ENCODE peak calls at places on chromosomes 5 and 9, in eight cellular contexts. One of them, this sample, is unnamed.

GRCh38 chr5:74579215-74579614 is 61.3 kb downstream of the ENC1 start:
- DNase-seq in stimulated activated CD4-positive, alpha-beta T cell treated with anti-CD3 and anti-CD28 coated beads, Interleukin-12 subunit alpha, Interleukin-12 subunit beta, amount 100 ng/mL, for 24 hours: peak; percentile 54
- DNase-seq in NCI-H1436: no peak
- DNase-seq in left cardiac atrium: no peak
- DNase-seq in H9: no peak
- DNase-seq in NCI-H2029: no peak
- DNase-seq in OCI-LY7: no peak
- DNase-seq in COR-L47: no peak
- DNase-seq in this sample: peak; percentile 16

GRCh38 chr9:137664676-137665075 is 45.9 kb downstream of the EHMT1 start:
- DNase-seq in stimulated activated CD4-positive, alpha-beta T cell treated with anti-CD3 and anti-CD28 coated beads, Interleukin-12 subunit alpha, Interleukin-12 subunit beta, amount 100 ng/mL, for 24 hours: no peak
- DNase-seq in NCI-H1436: no peak
- DNase-seq in left cardiac atrium: no peak
- DNase-seq in H9: no peak
- DNase-seq in NCI-H2029: no peak
- DNase-seq in OCI-LY7: peak; percentile 49
- DNase-seq in COR-L47: no peak
- DNase-seq in this sample: no peak

GRCh38 chr9:89943309-89943708 is 338.5 kb downstream of the GADD45G start:
- DNase-seq in stimulated activated CD4-positive, alpha-beta T cell treated with anti-CD3 and anti-CD28 coated beads, Interleukin-12 subunit alpha, Interleukin-12 subunit beta, amount 100 ng/mL, for 24 hours: no peak
- DNase-seq in NCI-H1436: no peak
- DNase-seq in left cardiac atrium: no peak
- DNase-seq in H9: no peak
- DNase-seq in NCI-H2029: no peak
- DNase-seq in OCI-LY7: no peak
- DNase-seq in COR-L47: no peak
- DNase-seq in this sample: no peak

GRCh38 chr9:92247981-92248380 is 45.5 kb downstream of the IARS1 start:
- DNase-seq in stimulated activated CD4-positive, alpha-beta T cell treated with anti-CD3 and anti-CD28 coated beads, Interleukin-12 subunit alpha, Interleukin-12 subunit beta, amount 100 ng/mL, for 24 hours: no peak
- DNase-seq in NCI-H1436: no peak
- DNase-seq in left cardiac atrium: no peak
- DNase-seq in H9: no peak
- DNase-seq in NCI-H2029: no peak
- DNase-seq in OCI-LY7: no peak
- DNase-seq in COR-L47: no peak
- DNase-seq in this sample: no peak

GRCh38 chr5:172868436-172868923 is 34.4 kb downstream of the ERGIC1 start:
- DNase-seq in stimulated activated CD4-positive, alpha-beta T cell treated with anti-CD3 and anti-CD28 coated beads, Interleukin-12 subunit alpha, Interleukin-12 subunit beta, amount 100 ng/mL, for 24 hours: no peak
- DNase-seq in NCI-H1436: no peak
- DNase-seq in left cardiac atrium: no peak
- DNase-seq in H9: no peak
- DNase-seq in NCI-H2029: no peak
- DNase-seq in OCI-LY7: no peak
- DNase-seq in COR-L47: no peak
- DNase-seq in this sample: no peak

GRCh38 chr9:7273575-7273974 is 515.8 kb downstream of the KDM4C start:
- DNase-seq in stimulated activated CD4-positive, alpha-beta T cell treated with anti-CD3 and anti-CD28 coated beads, Interleukin-12 subunit alpha, Interleukin-12 subunit beta, amount 100 ng/mL, for 24 hours: no peak
- DNase-seq in NCI-H1436: no peak
- DNase-seq in left cardiac atrium: no peak
- DNase-seq in H9: no peak
- DNase-seq in NCI-H2029: no peak
- DNase-seq in OCI-LY7: no peak
- DNase-seq in COR-L47: peak; percentile 32
- DNase-seq in this sample: no peak

GRCh38 chr9:91185193-91185886 is 176.4 kb downstream of the AUH start:
- DNase-seq in stimulated activated CD4-positive, alpha-beta T cell treated with anti-CD3 and anti-CD28 coated beads, Interleukin-12 subunit alpha, Interleukin-12 subunit beta, amount 100 ng/mL, for 24 hours: no peak
- DNase-seq in NCI-H1436: no peak
- DNase-seq in left cardiac atrium: no peak
- DNase-seq in H9: no peak
- DNase-seq in NCI-H2029: no peak
- DNase-seq in OCI-LY7: no peak
- DNase-seq in COR-L47: no peak
- DNase-seq in this sample: no peak

GRCh38 chr9:89522261-89522978 is 24.5 kb upstream of the SEMA4D start:
- DNase-seq in stimulated activated CD4-positive, alpha-beta T cell treated with anti-CD3 and anti-CD28 coated beads, Interleukin-12 subunit alpha, Interleukin-12 subunit beta, amount 100 ng/mL, for 24 hours: peak; percentile 55
- DNase-seq in NCI-H1436: no peak
- DNase-seq in left cardiac atrium: no peak
- DNase-seq in H9: no peak
- DNase-seq in NCI-H2029: no peak
- DNase-seq in OCI-LY7: peak; percentile 94
- DNase-seq in COR-L47: no peak
- DNase-seq in this sample: peak; percentile 58

GRCh38 chr5:68419637-68420452 is 204.3 kb downstream of the PIK3R1 start:
- DNase-seq in stimulated activated CD4-positive, alpha-beta T cell treated with anti-CD3 and anti-CD28 coated beads, Interleukin-12 subunit alpha, Interleukin-12 subunit beta, amount 100 ng/mL, for 24 hours: no peak
- DNase-seq in NCI-H1436: no peak
- DNase-seq in left cardiac atrium: no peak
- DNase-seq in H9: no peak
- DNase-seq in NCI-H2029: no peak
- DNase-seq in OCI-LY7: no peak
- DNase-seq in COR-L47: no peak
- DNase-seq in this sample: no peak

GRCh38 chr5:96546120-96546519 is 113.1 kb upstream of the PCSK1 start:
- DNase-seq in stimulated activated CD4-positive, alpha-beta T cell treated with anti-CD3 and anti-CD28 coated beads, Interleukin-12 subunit alpha, Interleukin-12 subunit beta, amount 100 ng/mL, for 24 hours: no peak
- DNase-seq in NCI-H1436: no peak
- DNase-seq in left cardiac atrium: no peak
- DNase-seq in H9: no peak
- DNase-seq in NCI-H2029: no peak
- DNase-seq in OCI-LY7: no peak
- DNase-seq in COR-L47: no peak
- DNase-seq in this sample: no peak

GRCh38 chr5:93598141-93598996 is 15.3 kb downstream of the NR2F1 start:
- DNase-seq in stimulated activated CD4-positive, alpha-beta T cell treated with anti-CD3 and anti-CD28 coated beads, Interleukin-12 subunit alpha, Interleukin-12 subunit beta, amount 100 ng/mL, for 24 hours: no peak
- DNase-seq in NCI-H1436: no peak
- DNase-seq in left cardiac atrium: no peak
- DNase-seq in H9: no peak
- DNase-seq in NCI-H2029: no peak
- DNase-seq in OCI-LY7: no peak
- DNase-seq in COR-L47: no peak
- DNase-seq in this sample: no peak

GRCh38 chr9:126453156-126453963 is 126.7 kb downstream of the MVB12B start:
- DNase-seq in stimulated activated CD4-positive, alpha-beta T cell treated with anti-CD3 and anti-CD28 coated beads, Interleukin-12 subunit alpha, Interleukin-12 subunit beta, amount 100 ng/mL, for 24 hours: no peak
- DNase-seq in NCI-H1436: no peak
- DNase-seq in left cardiac atrium: no peak
- DNase-seq in H9: peak; percentile 17
- DNase-seq in NCI-H2029: no peak
- DNase-seq in OCI-LY7: no peak
- DNase-seq in COR-L47: no peak
- DNase-seq in this sample: no peak

GRCh38 chr5:65986050-65986451 is 59.7 kb downstream of the ERBIN start:
- DNase-seq in stimulated activated CD4-positive, alpha-beta T cell treated with anti-CD3 and anti-CD28 coated beads, Interleukin-12 subunit alpha, Interleukin-12 subunit beta, amount 100 ng/mL, for 24 hours: no peak
- DNase-seq in NCI-H1436: no peak
- DNase-seq in left cardiac atrium: no peak
- DNase-seq in H9: no peak
- DNase-seq in NCI-H2029: no peak
- DNase-seq in OCI-LY7: no peak
- DNase-seq in COR-L47: no peak
- DNase-seq in this sample: no peak

GRCh38 chr5:14790220-14790619 is 81.4 kb downstream of the ANKH start:
- DNase-seq in stimulated activated CD4-positive, alpha-beta T cell treated with anti-CD3 and anti-CD28 coated beads, Interleukin-12 subunit alpha, Interleukin-12 subunit beta, amount 100 ng/mL, for 24 hours: no peak
- DNase-seq in NCI-H1436: no peak
- DNase-seq in left cardiac atrium: no peak
- DNase-seq in H9: no peak
- DNase-seq in NCI-H2029: no peak
- DNase-seq in OCI-LY7: no peak
- DNase-seq in COR-L47: no peak
- DNase-seq in this sample: no peak

GRCh38 chr9:113622600-113623400 is 159.3 kb downstream of the RGS3 start:
- DNase-seq in stimulated activated CD4-positive, alpha-beta T cell treated with anti-CD3 and anti-CD28 coated beads, Interleukin-12 subunit alpha, Interleukin-12 subunit beta, amount 100 ng/mL, for 24 hours: peak; percentile 68
- DNase-seq in NCI-H1436: peak; percentile 85
- DNase-seq in left cardiac atrium: no peak
- DNase-seq in H9: peak; percentile 95
- DNase-seq in NCI-H2029: no peak
- DNase-seq in OCI-LY7: peak; percentile 38
- DNase-seq in COR-L47: peak; percentile 34
- DNase-seq in this sample: no peak

GRCh38 chr5:172713113-172713808 is 57.7 kb downstream of the DUSP1 start:
- DNase-seq in stimulated activated CD4-positive, alpha-beta T cell treated with anti-CD3 and anti-CD28 coated beads, Interleukin-12 subunit alpha, Interleukin-12 subunit beta, amount 100 ng/mL, for 24 hours: peak; percentile 67
- DNase-seq in NCI-H1436: peak; percentile 10
- DNase-seq in left cardiac atrium: peak; percentile 67
- DNase-seq in H9: no peak
- DNase-seq in NCI-H2029: peak; percentile 39
- DNase-seq in OCI-LY7: peak; percentile 54
- DNase-seq in COR-L47: no peak
- DNase-seq in this sample: peak; percentile 78

GRCh38 chr9:86034863-86035734 is 64.3 kb downstream of the GOLM1 start:
- DNase-seq in stimulated activated CD4-positive, alpha-beta T cell treated with anti-CD3 and anti-CD28 coated beads, Interleukin-12 subunit alpha, Interleukin-12 subunit beta, amount 100 ng/mL, for 24 hours: no peak
- DNase-seq in NCI-H1436: peak; percentile 32
- DNase-seq in left cardiac atrium: no peak
- DNase-seq in H9: peak; percentile 68
- DNase-seq in NCI-H2029: peak; percentile 50
- DNase-seq in OCI-LY7: peak; percentile 12
- DNase-seq in COR-L47: peak; percentile 68
- DNase-seq in this sample: no peak

GRCh38 chr5:136025900-136026299 is 2.9 kb upstream of the TGFBI start:
- DNase-seq in stimulated activated CD4-positive, alpha-beta T cell treated with anti-CD3 and anti-CD28 coated beads, Interleukin-12 subunit alpha, Interleukin-12 subunit beta, amount 100 ng/mL, for 24 hours: no peak
- DNase-seq in NCI-H1436: no peak
- DNase-seq in left cardiac atrium: no peak
- DNase-seq in H9: no peak
- DNase-seq in NCI-H2029: no peak
- DNase-seq in OCI-LY7: no peak
- DNase-seq in COR-L47: no peak
- DNase-seq in this sample: no peak

GRCh38 chr9:38699337-38699736 is 20.6 kb downstream of the FAM240B start:
- DNase-seq in stimulated activated CD4-positive, alpha-beta T cell treated with anti-CD3 and anti-CD28 coated beads, Interleukin-12 subunit alpha, Interleukin-12 subunit beta, amount 100 ng/mL, for 24 hours: no peak
- DNase-seq in NCI-H1436: no peak
- DNase-seq in left cardiac atrium: no peak
- DNase-seq in H9: no peak
- DNase-seq in NCI-H2029: no peak
- DNase-seq in OCI-LY7: no peak
- DNase-seq in COR-L47: no peak
- DNase-seq in this sample: no peak

GRCh38 chr9:116945817-116946216 is 258.7 kb downstream of the TRIM32 start:
- DNase-seq in stimulated activated CD4-positive, alpha-beta T cell treated with anti-CD3 and anti-CD28 coated beads, Interleukin-12 subunit alpha, Interleukin-12 subunit beta, amount 100 ng/mL, for 24 hours: no peak
- DNase-seq in NCI-H1436: no peak
- DNase-seq in left cardiac atrium: no peak
- DNase-seq in H9: no peak
- DNase-seq in NCI-H2029: no peak
- DNase-seq in OCI-LY7: peak; percentile 3
- DNase-seq in COR-L47: no peak
- DNase-seq in this sample: no peak

GRCh38 chr5:15320896-15321295 is 179.1 kb upstream of the FBXL7 start:
- DNase-seq in stimulated activated CD4-positive, alpha-beta T cell treated with anti-CD3 and anti-CD28 coated beads, Interleukin-12 subunit alpha, Interleukin-12 subunit beta, amount 100 ng/mL, for 24 hours: no peak
- DNase-seq in NCI-H1436: no peak
- DNase-seq in left cardiac atrium: no peak
- DNase-seq in H9: no peak
- DNase-seq in NCI-H2029: no peak
- DNase-seq in OCI-LY7: no peak
- DNase-seq in COR-L47: no peak
- DNase-seq in this sample: no peak

GRCh38 chr5:76735762-76736545 is 20.0 kb downstream of the F2R start:
- DNase-seq in stimulated activated CD4-positive, alpha-beta T cell treated with anti-CD3 and anti-CD28 coated beads, Interleukin-12 subunit alpha, Interleukin-12 subunit beta, amount 100 ng/mL, for 24 hours: no peak
- DNase-seq in NCI-H1436: peak; percentile 9
- DNase-seq in left cardiac atrium: no peak
- DNase-seq in H9: no peak
- DNase-seq in NCI-H2029: no peak
- DNase-seq in OCI-LY7: no peak
- DNase-seq in COR-L47: no peak
- DNase-seq in this sample: no peak

This sample was measured in T-helper 9 cell.